ENCODE peak calls at places on chromosomes 4 and X, in five cellular contexts. U is EL; L is endothelial cell; A is activated naive CD8-positive, alpha-beta T cell treated with anti-CD3 and anti-CD28 coated beads, Interleukin-2, amount 50 U/mL, for 24 hours; S is amniotic stem cell. Y is an unnamed sample.

GRCh38 chr4:82842593-82842992 is 44.0 kb upstream of the SCD5 start:
- DNase-seq in U (peak), A (no peak), S (no peak), L (no peak), Y (peak)

GRCh38 chr4:110196871-110197420 is 1.5 kb downstream of the ELOVL6 start:
- DNase-seq in S (peak), L (peak), A (peak), U (no peak), Y (no peak)

GRCh38 chrX:132292753-132293152 is 73.5 kb upstream of the RAP2C start:
- DNase-seq in A (peak), S (no peak), U (peak), L (peak), Y (peak)

GRCh38 chr4:28278676-28279075 is 1418.0 kb downstream of the STIM2 start:
- DNase-seq in A (no peak), S (no peak), L (no peak), U (no peak), Y (no peak)

GRCh38 chrX:72402614-72403013 is 96.9 kb upstream of the CITED1 start:
- DNase-seq in U (no peak), A (no peak), S (no peak), L (no peak), Y (no peak)

GRCh38 chr4:169009281-169010124 is 552 bp downstream of the CBR4 start:
- DNase-seq in L (peak), U (peak), S (no peak), A (peak), Y (peak)

GRCh38 chr4:47209833-47210232 is 178.5 kb downstream of the GABRB1 start:
- DNase-seq in S (peak), A (no peak), U (peak), L (no peak), Y (peak)

GRCh38 chrX:148555101-148555500 is 54.7 kb downstream of the AFF2 start:
- DNase-seq in U (no peak), S (no peak), A (no peak), L (no peak), Y (no peak)

GRCh38 chrX:39854772-39855747 is 242.7 kb downstream of the BCOR start:
- DNase-seq in S (no peak), L (no peak), U (no peak), A (peak), Y (no peak)

GRCh38 chr4:124334119-124334518 is 378.4 kb downstream of the ANKRD50 start:
- DNase-seq in U (peak), L (peak), S (peak), A (no peak), Y (peak)

GRCh38 chr4:19309365-19309764 is 942.3 kb upstream of the SLIT2 start:
- DNase-seq in U (peak), L (no peak), A (no peak), S (peak), Y (peak)

GRCh38 chr4:139243448-139244365 is 36.3 kb downstream of the MGARP start:
- DNase-seq in L (no peak), S (peak), A (no peak), U (peak), Y (peak)

GRCh38 chrX:40543661-40544328 is 37.0 kb upstream of the ATP6AP2 start:
- DNase-seq in A (peak), L (peak), U (peak), S (peak), Y (peak)

GRCh38 chr4:85149656-85150055 is 183.2 kb upstream of the WDFY3 start:
- DNase-seq in L (no peak), S (no peak), A (no peak), U (peak), Y (no peak)

GRCh38 chr4:13705521-13706035 is 78.1 kb upstream of the BOD1L1 start:
- DNase-seq in A (no peak), L (no peak), S (no peak), U (no peak), Y (peak)

GRCh38 chr4:30094866-30095265 is 625.3 kb upstream of the PCDH7 start:
- DNase-seq in A (no peak), L (no peak), S (no peak), U (peak), Y (no peak)

GRCh38 chr4:182533948-182534347 is 290.7 kb downstream of the TENM3 start:
- DNase-seq in L (no peak), A (no peak), S (no peak), U (peak), Y (no peak)

GRCh38 chrX:142089193-142089592 is 115.9 kb downstream of the MAGEC2 start:
- DNase-seq in S (no peak), U (peak), L (no peak), A (no peak), Y (peak)

GRCh38 chr4:176319237-176319703 is 496 bp upstream of the SPCS3 start:
- DNase-seq in L (no peak), U (no peak), A (no peak), S (no peak), Y (no peak)

GRCh38 chr4:158938462-158939044 is 164.3 kb upstream of the RAPGEF2 start:
- DNase-seq in S (no peak), U (peak), L (no peak), A (no peak), Y (peak)

GRCh38 chr4:11722218-11722617 is 293.5 kb upstream of the HS3ST1 start:
- DNase-seq in S (no peak), U (no peak), L (no peak), A (no peak), Y (no peak)

GRCh38 chr4:146545102-146545501 is 23.4 kb upstream of the SLC10A7 start:
- DNase-seq in S (no peak), A (no peak), U (peak), L (peak), Y (no peak)

GRCh38 chr4:3611778-3612177 is 79.6 kb upstream of the LRPAP1 start:
- DNase-seq in S (no peak), A (no peak), L (no peak), U (no peak), Y (no peak)

GRCh38 chr4:76984127-76984526 is 34.6 kb downstream of the SEPTIN11 start:
- DNase-seq in U (peak), S (no peak), A (no peak), L (no peak), Y (no peak)

Y was measured in Daoy.